ENCODE peak calls at places on chromosomes 6 and 20, in ten cellular contexts. J is H9, P is AG04450, V is pancreas, N is cardiac muscle cell, H is heart left ventricle, T is mammary epithelial cell, K is GM23338, O is neural progenitor cell, M is dorsolateral prefrontal cortex. F is an unnamed sample. For H3K27me3, the result is how much of the 10 kb centered on the place peaks cover.

GRCh38 chr20:43046946-43047345 is 142.8 kb downstream of the PTPRT start:
- DNase-seq in J (no peak), P (no peak), V (no peak), N (no peak), H (no peak), T (no peak), K (no peak), O (no peak), M (no peak), F (no peak)

GRCh38 chr6:133701633-133702331 is 187.1 kb upstream of the TCF21 start:
- DNase-seq in J (no peak), P (no peak), V (no peak), N (peak), H (peak), T (no peak), K (no peak), O (no peak), M (no peak), F (no peak)

GRCh38 chr6:52635049-52635577 is 35.8 kb upstream of the TMEM14A start:
- DNase-seq in J (no peak), P (no peak), V (no peak), N (peak), H (no peak), T (no peak), K (peak), O (no peak), M (no peak), F (no peak)

GRCh38 chr20:16699287-16699686 is 30.5 kb upstream of the SNRPB2 start:
- DNase-seq in J (no peak), P (no peak), V (no peak), N (no peak), H (no peak), T (no peak), K (peak), O (peak), M (no peak), F (no peak)

GRCh38 chr6:220736-221475 is 71.4 kb upstream of the DUSP22 start:
- DNase-seq in J (no peak), P (no peak), V (no peak), N (no peak), H (no peak), T (no peak), K (no peak), O (no peak), M (no peak), F (no peak)

GRCh38 chr20:34127787-34128186 is 15.7 kb upstream of the EIF2S2 start:
- DNase-seq in J (no peak), P (no peak), V (no peak), N (no peak), H (no peak), T (no peak), K (no peak), O (no peak), M (no peak), F (no peak)

GRCh38 chr6:5302995-5303622 is 41.8 kb downstream of the FARS2 start:
- DNase-seq in J (peak), P (no peak), V (peak), N (peak), H (peak), T (peak), K (peak), O (peak), M (no peak), F (peak)

GRCh38 chr20:20710847-20711315 is 1.6 kb downstream of the RALGAPA2 start:
- DNase-seq in J (no peak), P (no peak), V (peak), N (no peak), H (no peak), T (peak), K (no peak), O (no peak), M (no peak), F (no peak)

GRCh38 chr20:15654208-15654649 is 919.0 kb downstream of the KIF16B start:
- DNase-seq in J (peak), P (no peak), V (peak), N (peak), H (peak), T (peak), K (peak), O (peak), M (peak), F (no peak)

GRCh38 chr6:43914272-43915147 is 144.5 kb downstream of the VEGFA start:
- DNase-seq in J (no peak), P (no peak), V (no peak), N (no peak), H (no peak), T (no peak), K (no peak), O (peak), M (no peak), F (no peak)

GRCh38 chr6:32814145-32814544 is 2.7 kb downstream of the HLA-DOB start:
- DNase-seq in J (no peak), P (no peak), V (no peak), N (no peak), H (no peak), T (peak), K (no peak), O (no peak), M (no peak), F (no peak)

GRCh38 chr20:59821788-59822187 is 111.6 kb downstream of the SYCP2 start:
- DNase-seq in J (no peak), P (no peak), V (no peak), N (no peak), H (no peak), T (no peak), K (no peak), O (no peak), M (no peak), F (no peak)

GRCh38 chr6:27297857-27298730 is 14.0 kb downstream of the POM121L2 start:
- DNase-seq in J (peak), P (no peak), V (no peak), N (peak), H (no peak), T (peak), K (peak), O (peak), M (no peak), F (no peak)

GRCh38 chr6:149897015-149897697 is 757 bp downstream of the RAET1E start:
- DNase-seq in J (no peak), P (peak), V (no peak), N (peak), H (peak), T (peak), K (no peak), O (no peak), M (no peak), F (no peak)

GRCh38 chr6:105573556-105573955 is 170.7 kb upstream of the PREP start:
- DNase-seq in J (no peak), P (no peak), V (no peak), N (no peak), H (no peak), T (peak), K (no peak), O (no peak), M (no peak), F (no peak)

GRCh38 chr20:16608265-16608636 is 35.0 kb upstream of the KIF16B start:
- DNase-seq in J (no peak), P (no peak), V (peak), N (peak), H (no peak), T (no peak), K (no peak), O (no peak), M (no peak), F (no peak)

GRCh38 chr6:55239099-55239498 is 64.8 kb downstream of the HCRTR2 start:
- DNase-seq in J (no peak), P (no peak), V (peak), N (peak), H (no peak), T (peak), K (no peak), O (no peak), M (no peak), F (no peak)

GRCh38 chr6:47042238-47042843 is at the start of gene ADGRF1:
- DNase-seq in J (no peak), P (no peak), V (peak), N (no peak), H (no peak), T (peak), K (peak), O (no peak), M (no peak), F (no peak)

DNA sequence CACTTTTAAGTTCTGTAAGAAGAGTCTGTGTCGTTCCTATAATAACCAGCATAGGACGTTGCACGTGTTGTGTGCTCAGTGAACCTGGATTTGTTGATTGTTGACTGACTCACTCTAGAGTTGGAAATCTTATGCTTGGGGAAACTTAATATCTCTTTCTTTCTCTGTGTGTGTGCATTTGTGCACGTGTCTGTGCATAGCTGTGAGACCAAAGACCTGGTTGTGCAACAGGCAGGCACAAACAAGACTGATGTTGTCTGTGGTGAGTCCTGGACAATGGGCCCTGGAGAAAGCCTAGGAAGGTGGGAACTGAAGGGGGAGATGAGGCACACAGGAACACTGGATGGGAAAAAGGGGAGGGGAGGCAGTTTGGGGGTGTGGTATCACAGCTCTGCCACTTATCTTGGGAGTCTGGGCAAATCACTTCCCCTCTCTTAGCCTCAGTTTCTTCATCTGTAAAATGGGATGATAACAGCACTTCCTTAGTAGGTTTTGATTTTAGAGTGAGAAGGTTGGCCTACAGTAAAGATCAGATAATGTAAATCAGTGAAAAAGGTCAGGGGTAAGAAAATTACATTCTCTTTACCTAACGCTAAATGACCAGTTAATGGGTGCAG is 8.4 kb downstream of the CD40 start:
- DNase-seq in J (no peak), P (no peak), V (no peak), N (no peak), H (no peak), T (no peak), K (no peak), O (no peak), M (no peak), F (no peak)
- H3K27me3 ChIP-seq in J (under half), P (under half), V (under half), N (under half), H (under half), T (under half), K (under half), O (under half), M (under half), F (under half)

GRCh38 chr6:29584821-29585220 is at the start of gene OR2H2:
- DNase-seq in J (no peak), P (no peak), V (no peak), N (no peak), H (no peak), T (no peak), K (no peak), O (no peak), M (no peak), F (no peak)
- TF ChIP-seq CTCF in J (no peak), P (no peak), V (no peak), N (no peak), H (no peak), T (no peak), K (no peak), O (no peak), M (no peak), F (no peak)

DNA sequence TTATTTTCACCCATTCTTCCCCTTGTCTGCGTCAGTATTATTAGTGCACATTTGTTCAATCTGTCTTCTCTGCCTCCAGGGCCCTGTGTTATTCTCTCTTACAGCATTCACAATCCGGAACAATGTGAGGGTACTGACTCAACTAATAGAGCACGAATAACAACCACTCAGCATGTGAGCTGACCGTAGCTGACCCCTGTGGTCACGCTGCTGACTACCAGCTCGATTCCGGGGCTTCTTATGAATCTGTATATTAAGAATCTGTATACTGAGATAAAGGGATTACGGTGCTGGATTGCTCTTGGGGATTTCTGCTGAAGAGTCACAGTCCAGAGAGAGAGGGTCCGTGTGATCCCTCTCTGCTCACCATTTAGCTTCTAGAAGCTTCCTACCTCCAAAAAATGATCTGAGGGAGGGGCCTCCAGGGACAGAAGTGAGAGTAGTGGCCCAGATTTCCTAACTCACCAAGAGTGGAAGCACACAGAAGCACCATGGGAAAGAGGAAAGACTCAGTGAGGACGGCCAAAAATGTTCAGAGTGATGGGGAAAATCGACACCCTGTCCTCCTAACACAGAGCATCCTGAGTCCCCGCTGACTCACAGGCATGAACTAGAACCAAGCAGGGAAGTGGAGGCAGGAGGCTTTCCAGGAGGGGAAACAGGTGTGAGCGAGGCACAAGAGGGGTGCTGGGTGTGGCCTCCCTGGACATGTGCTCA is 156.2 kb downstream of the THBS2 start:
- DNase-seq in J (no peak), P (peak), V (no peak), N (peak), H (no peak), T (no peak), K (no peak), O (peak), M (no peak), F (no peak)
- H3K27ac ChIP-seq in J (no peak), P (peak), V (no peak), N (no peak), H (peak), T (no peak), K (no peak), O (no peak), M (no peak), F (no peak)

GRCh38 chr6:128740951-128741350 is 142.0 kb upstream of the LAMA2 start:
- DNase-seq in J (no peak), P (no peak), V (no peak), N (peak), H (no peak), T (no peak), K (no peak), O (no peak), M (no peak), F (no peak)
- H3K27me3 ChIP-seq in J (under half), P (under half), V (under half), N (under half), H (under half), T (under half), K (under half), O (under half), M (under half), F (under half)

DNA sequence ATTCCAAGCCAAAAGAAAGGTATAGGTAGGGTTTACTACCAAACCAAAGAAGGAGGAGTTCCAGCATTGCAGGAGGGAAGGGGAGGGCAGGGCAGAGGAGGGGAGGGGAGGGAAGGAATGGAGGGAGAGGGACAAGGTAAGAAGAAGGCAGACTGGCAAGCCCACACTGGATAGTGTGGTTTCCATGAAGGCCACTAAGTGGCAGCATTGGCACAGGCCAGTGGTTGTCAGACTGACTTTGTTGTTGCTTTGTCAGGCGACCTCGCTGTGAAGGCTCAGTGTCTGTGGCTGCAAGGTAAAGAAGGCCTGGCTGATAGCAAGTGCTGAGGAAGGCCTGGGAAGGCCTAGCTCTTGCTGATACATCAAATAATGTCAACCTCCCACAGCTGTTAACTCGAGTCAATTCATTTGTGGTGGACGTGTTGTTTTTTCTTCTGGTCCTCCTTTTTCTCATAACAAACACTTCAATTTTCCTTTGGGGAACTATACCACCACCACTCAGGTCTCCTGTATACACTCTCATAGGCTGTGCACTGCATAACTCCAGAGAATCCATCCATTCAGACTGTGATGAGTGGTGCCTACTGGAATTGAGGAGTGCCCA is 7.7 kb upstream of the ZNF334 start:
- DNase-seq in J (peak), P (peak), V (peak), N (peak), H (peak), T (peak), K (peak), O (peak), M (peak), F (no peak)
- TF ChIP-seq CTCF in J (peak), P (peak), V (peak), N (peak), H (peak), T (peak), K (peak), O (peak), M (peak), F (no peak)

GRCh38 chr6:90155114-90155513 is 141.5 kb downstream of the BACH2 start:
- DNase-seq in J (no peak), P (peak), V (no peak), N (no peak), H (no peak), T (no peak), K (no peak), O (no peak), M (no peak), F (no peak)

GRCh38 chr6:90149280-90149679 is 147.4 kb downstream of the BACH2 start:
- DNase-seq in J (no peak), P (no peak), V (no peak), N (no peak), H (no peak), T (peak), K (no peak), O (no peak), M (no peak), F (no peak)

GRCh38 chr6:90154666-90155065 is 142.0 kb downstream of the BACH2 start:
- DNase-seq in J (no peak), P (no peak), V (no peak), N (no peak), H (no peak), T (no peak), K (no peak), O (peak), M (no peak), F (no peak)

GRCh38 chr6:90148867-90149266 is 147.8 kb downstream of the BACH2 start:
- DNase-seq in J (no peak), P (no peak), V (no peak), N (no peak), H (no peak), T (no peak), K (no peak), O (no peak), M (no peak), F (no peak)

GRCh38 chr6:90151827-90152449 is 144.7 kb downstream of the BACH2 start:
- DNase-seq in J (no peak), P (no peak), V (no peak), N (no peak), H (no peak), T (no peak), K (no peak), O (no peak), M (no peak), F (no peak)
- H3K27ac ChIP-seq in J (no peak), P (no peak), V (no peak), N (no peak), H (no peak), T (no peak), K (no peak), O (no peak), M (no peak), F (no peak)

GRCh38 chr20:57500941-57501340 is 24.0 kb downstream of the CTCFL start:
- DNase-seq in J (no peak), P (no peak), V (no peak), N (no peak), H (no peak), T (no peak), K (no peak), O (no peak), M (no peak), F (no peak)

GRCh38 chr20:57502331-57502700 is 22.6 kb downstream of the CTCFL start:
- DNase-seq in J (no peak), P (no peak), V (no peak), N (no peak), H (no peak), T (no peak), K (no peak), O (no peak), M (no peak), F (no peak)

GRCh38 chr20:57503035-57503658 is 21.8 kb downstream of the CTCFL start:
- DNase-seq in J (no peak), P (no peak), V (no peak), N (no peak), H (peak), T (no peak), K (no peak), O (no peak), M (no peak), F (no peak)

GRCh38 chr20:57500235-57500634 is 24.7 kb downstream of the CTCFL start:
- DNase-seq in J (no peak), P (no peak), V (no peak), N (no peak), H (no peak), T (no peak), K (no peak), O (no peak), M (no peak), F (no peak)

GRCh38 chr20:57501461-57502330 is 23.2 kb downstream of the CTCFL start:
- DNase-seq in J (peak), P (no peak), V (no peak), N (peak), H (no peak), T (no peak), K (no peak), O (peak), M (no peak), F (no peak)
- H3K27me3 ChIP-seq in J (under half), P (under half), V (under half), N (under half), H (under half), T (under half), K (under half), O (under half), M (under half), F (under half)

F was measured in CD4-positive, alpha-beta T cell.